ENCODE peak calls at places on chromosomes 1 and 21, in seven cellular contexts. Z is heart right ventricle; S is T-helper 17 cell; J is CD4-positive, CD25-positive, alpha-beta regulatory T cell; A is GF-D8; B is fibroblast of the conjunctiva; Q is IMR-90. Y is an unnamed sample.

GRCh38 chr1:22831729-22832413 is 121.2 kb downstream of the EPHB2 start:
- DNase-seq in S (no peak), Z (no peak), A (no peak), J (no peak), B (peak), Q (peak), Y (no peak)

GRCh38 chr1:51780927-51781326 is 97.6 kb downstream of the NRDC start:
- DNase-seq in A (no peak), Q (no peak), S (no peak), Z (no peak), J (no peak), B (no peak), Y (no peak)

GRCh38 chr21:45516071-45516670 is 26.1 kb downstream of the SLC19A1 start:
- DNase-seq in Z (no peak), A (no peak), J (no peak), Q (no peak), S (no peak), B (no peak), Y (no peak)

GRCh38 chr1:220748091-220748934 is at the start of gene MTARC2:
- DNase-seq in A (no peak), Z (peak), B (peak), J (no peak), S (no peak), Q (peak), Y (no peak)

GRCh38 chr1:107789817-107790609 is 175.0 kb downstream of the VAV3 start:
- DNase-seq in Q (no peak), A (no peak), J (no peak), Z (no peak), S (no peak), B (no peak), Y (no peak)

GRCh38 chr1:234919061-234919755 is 209.4 kb downstream of the TOMM20 start:
- DNase-seq in Z (peak), Q (no peak), B (no peak), A (no peak), J (no peak), S (no peak), Y (no peak)

GRCh38 chr1:200510228-200510623 is 100.4 kb upstream of the ZNF281 start:
- DNase-seq in J (peak), S (peak), A (peak), Q (peak), Z (peak), B (peak), Y (peak)

GRCh38 chr21:38264581-38264980 is 7.8 kb downstream of the KCNJ15 start:
- DNase-seq in Q (no peak), S (no peak), A (no peak), J (no peak), Z (no peak), B (no peak), Y (no peak)

GRCh38 chr1:83131692-83131955 is 867.3 kb downstream of the TTLL7 start:
- DNase-seq in B (no peak), Z (no peak), J (no peak), Q (no peak), A (no peak), S (no peak), Y (no peak)

GRCh38 chr1:206757524-206758266 is 12.9 kb upstream of the IL19 start:
- DNase-seq in Q (no peak), A (no peak), J (peak), Z (no peak), B (no peak), S (no peak), Y (no peak)

GRCh38 chr1:48530727-48531351 is 58.8 kb upstream of the SPATA6 start:
- DNase-seq in S (no peak), B (peak), Z (peak), A (no peak), Q (peak), J (no peak), Y (no peak)

GRCh38 chr1:31586376-31587327 is 10.3 kb downstream of the TINAGL1 start:
- DNase-seq in Z (peak), S (no peak), B (no peak), J (no peak), A (no peak), Q (no peak), Y (no peak)

GRCh38 chr1:16163882-16164820 is 8.3 kb upstream of the EPHA2 start:
- DNase-seq in Z (no peak), A (no peak), J (no peak), B (peak), S (no peak), Q (peak), Y (no peak)

GRCh38 chr21:15160136-15160535 is 95.3 kb upstream of the NRIP1 start:
- DNase-seq in J (no peak), Z (no peak), A (no peak), S (no peak), B (no peak), Q (no peak), Y (no peak)

GRCh38 chr1:16122916-16123315 is 33.0 kb downstream of the EPHA2 start:
- DNase-seq in Z (no peak), S (no peak), B (no peak), Q (peak), J (no peak), A (peak), Y (no peak)

GRCh38 chr1:199042193-199042592 is 403.4 kb downstream of the PTPRC start:
- DNase-seq in A (no peak), J (no peak), Z (no peak), Q (no peak), B (no peak), S (no peak), Y (no peak)